ENCODE peak calls at places on chromosomes 12 and 14, in seven cellular contexts. One of them, this sample, is unnamed.
A peak's percentile ranks its signal among the peaks of the same experiment; 100 is the strongest.

GRCh38 chr12:71683633-71684032 is 2.2 kb upstream of the TMEM19 start:
- DNase-seq in AG08396: no peak
- DNase-seq in tibial artery: no peak
- DNase-seq in GM13976: no peak
- DNase-seq in epithelial cell of prostate: no peak
- DNase-seq in NB4: no peak
- DNase-seq in stimulated activated CD4-positive, alpha-beta T cell treated with anti-CD3 and anti-CD28 coated beads, Interleukin-2, amount 100 ng/mL, for 24 hours: no peak
- DNase-seq in this sample: no peak

GRCh38 chr14:26930576-26930975 is 332.7 kb upstream of the NOVA1 start:
- DNase-seq in AG08396: no peak
- DNase-seq in tibial artery: no peak
- DNase-seq in GM13976: no peak
- DNase-seq in epithelial cell of prostate: no peak
- DNase-seq in NB4: no peak
- DNase-seq in stimulated activated CD4-positive, alpha-beta T cell treated with anti-CD3 and anti-CD28 coated beads, Interleukin-2, amount 100 ng/mL, for 24 hours: no peak
- DNase-seq in this sample: no peak

GRCh38 chr12:124713041-124713435 is 145.6 kb upstream of the NCOR2 start:
- DNase-seq in AG08396: no peak
- DNase-seq in tibial artery: peak; percentile 79
- DNase-seq in GM13976: peak; percentile 63
- DNase-seq in epithelial cell of prostate: no peak
- DNase-seq in NB4: peak; percentile 49
- DNase-seq in stimulated activated CD4-positive, alpha-beta T cell treated with anti-CD3 and anti-CD28 coated beads, Interleukin-2, amount 100 ng/mL, for 24 hours: no peak
- DNase-seq in this sample: no peak

GRCh38 chr14:75295061-75295461 is 16.4 kb downstream of the FOS start:
- DNase-seq in AG08396: peak; percentile 80
- DNase-seq in tibial artery: peak; percentile 71
- DNase-seq in GM13976: peak; percentile 41
- DNase-seq in epithelial cell of prostate: no peak
- DNase-seq in NB4: peak; percentile 45
- DNase-seq in stimulated activated CD4-positive, alpha-beta T cell treated with anti-CD3 and anti-CD28 coated beads, Interleukin-2, amount 100 ng/mL, for 24 hours: peak; percentile 41
- DNase-seq in this sample: peak; percentile 47

GRCh38 chr14:68181395-68182326 is 362.1 kb downstream of the RAD51B start:
- DNase-seq in AG08396: no peak
- DNase-seq in tibial artery: no peak
- DNase-seq in GM13976: peak; percentile 10
- DNase-seq in epithelial cell of prostate: no peak
- DNase-seq in NB4: no peak
- DNase-seq in stimulated activated CD4-positive, alpha-beta T cell treated with anti-CD3 and anti-CD28 coated beads, Interleukin-2, amount 100 ng/mL, for 24 hours: no peak
- DNase-seq in this sample: no peak

GRCh38 chr12:131826064-131826928 is 1.9 kb upstream of the MMP17 start:
- DNase-seq in AG08396: no peak
- DNase-seq in tibial artery: no peak
- DNase-seq in GM13976: no peak
- DNase-seq in epithelial cell of prostate: no peak
- DNase-seq in NB4: peak; percentile 21
- DNase-seq in stimulated activated CD4-positive, alpha-beta T cell treated with anti-CD3 and anti-CD28 coated beads, Interleukin-2, amount 100 ng/mL, for 24 hours: no peak
- DNase-seq in this sample: no peak

GRCh38 chr14:68703093-68703492 is 89.8 kb downstream of the ZFP36L1 start:
- DNase-seq in AG08396: peak; percentile 69
- DNase-seq in tibial artery: no peak
- DNase-seq in GM13976: no peak
- DNase-seq in epithelial cell of prostate: no peak
- DNase-seq in NB4: peak; percentile 60
- DNase-seq in stimulated activated CD4-positive, alpha-beta T cell treated with anti-CD3 and anti-CD28 coated beads, Interleukin-2, amount 100 ng/mL, for 24 hours: peak; percentile 41
- DNase-seq in this sample: no peak

GRCh38 chr12:92756905-92757598 is 54.3 kb downstream of the PLEKHG7 start:
- DNase-seq in AG08396: no peak
- DNase-seq in tibial artery: no peak
- DNase-seq in GM13976: no peak
- DNase-seq in epithelial cell of prostate: no peak
- DNase-seq in NB4: no peak
- DNase-seq in stimulated activated CD4-positive, alpha-beta T cell treated with anti-CD3 and anti-CD28 coated beads, Interleukin-2, amount 100 ng/mL, for 24 hours: no peak
- DNase-seq in this sample: no peak

GRCh38 chr14:96741151-96741977 is 55.8 kb upstream of the VRK1 start:
- DNase-seq in AG08396: peak; percentile 90
- DNase-seq in tibial artery: no peak
- DNase-seq in GM13976: peak; percentile 89
- DNase-seq in epithelial cell of prostate: no peak
- DNase-seq in NB4: peak; percentile 65
- DNase-seq in stimulated activated CD4-positive, alpha-beta T cell treated with anti-CD3 and anti-CD28 coated beads, Interleukin-2, amount 100 ng/mL, for 24 hours: peak; percentile 86
- DNase-seq in this sample: peak; percentile 63

GRCh38 chr14:68634874-68635601 is 157.8 kb downstream of the ZFP36L1 start:
- DNase-seq in AG08396: no peak
- DNase-seq in tibial artery: no peak
- DNase-seq in GM13976: no peak
- DNase-seq in epithelial cell of prostate: no peak
- DNase-seq in NB4: no peak
- DNase-seq in stimulated activated CD4-positive, alpha-beta T cell treated with anti-CD3 and anti-CD28 coated beads, Interleukin-2, amount 100 ng/mL, for 24 hours: no peak
- DNase-seq in this sample: no peak

GRCh38 chr12:111186347-111186746 is 182.5 kb downstream of the PHETA1 start:
- DNase-seq in AG08396: no peak
- DNase-seq in tibial artery: no peak
- DNase-seq in GM13976: no peak
- DNase-seq in epithelial cell of prostate: no peak
- DNase-seq in NB4: no peak
- DNase-seq in stimulated activated CD4-positive, alpha-beta T cell treated with anti-CD3 and anti-CD28 coated beads, Interleukin-2, amount 100 ng/mL, for 24 hours: no peak
- DNase-seq in this sample: no peak

GRCh38 chr12:105461276-105461975 is 130.9 kb downstream of the C12orf75 start:
- DNase-seq in AG08396: no peak
- DNase-seq in tibial artery: no peak
- DNase-seq in GM13976: no peak
- DNase-seq in epithelial cell of prostate: no peak
- DNase-seq in NB4: no peak
- DNase-seq in stimulated activated CD4-positive, alpha-beta T cell treated with anti-CD3 and anti-CD28 coated beads, Interleukin-2, amount 100 ng/mL, for 24 hours: no peak
- DNase-seq in this sample: no peak

GRCh38 chr12:132018193-132018916 is 68.6 kb downstream of the EP400 start:
- DNase-seq in AG08396: peak; percentile 57
- DNase-seq in tibial artery: no peak
- DNase-seq in GM13976: no peak
- DNase-seq in epithelial cell of prostate: no peak
- DNase-seq in NB4: peak; percentile 35
- DNase-seq in stimulated activated CD4-positive, alpha-beta T cell treated with anti-CD3 and anti-CD28 coated beads, Interleukin-2, amount 100 ng/mL, for 24 hours: no peak
- DNase-seq in this sample: no peak

GRCh38 chr12:57169046-57169795 is 21.8 kb upstream of the LRP1-AS start:
- DNase-seq in AG08396: no peak
- DNase-seq in tibial artery: no peak
- DNase-seq in GM13976: no peak
- DNase-seq in epithelial cell of prostate: no peak
- DNase-seq in NB4: no peak
- DNase-seq in stimulated activated CD4-positive, alpha-beta T cell treated with anti-CD3 and anti-CD28 coated beads, Interleukin-2, amount 100 ng/mL, for 24 hours: no peak
- DNase-seq in this sample: no peak

GRCh38 chr12:12684375-12685106 is 11.4 kb downstream of the GPR19 start:
- DNase-seq in AG08396: no peak
- DNase-seq in tibial artery: no peak
- DNase-seq in GM13976: no peak
- DNase-seq in epithelial cell of prostate: no peak
- DNase-seq in NB4: peak; percentile 52
- DNase-seq in stimulated activated CD4-positive, alpha-beta T cell treated with anti-CD3 and anti-CD28 coated beads, Interleukin-2, amount 100 ng/mL, for 24 hours: peak; percentile 18
- DNase-seq in this sample: peak; percentile 27

GRCh38 chr14:41146391-41146790 is 460.3 kb upstream of the LRFN5 start:
- DNase-seq in AG08396: no peak
- DNase-seq in tibial artery: no peak
- DNase-seq in GM13976: no peak
- DNase-seq in epithelial cell of prostate: no peak
- DNase-seq in NB4: no peak
- DNase-seq in stimulated activated CD4-positive, alpha-beta T cell treated with anti-CD3 and anti-CD28 coated beads, Interleukin-2, amount 100 ng/mL, for 24 hours: no peak
- DNase-seq in this sample: no peak

GRCh38 chr12:121792607-121793500 is 634 bp downstream of the RHOF start:
- DNase-seq in AG08396: no peak
- DNase-seq in tibial artery: no peak
- DNase-seq in GM13976: peak; percentile 76
- DNase-seq in epithelial cell of prostate: no peak
- DNase-seq in NB4: peak; percentile 83
- DNase-seq in stimulated activated CD4-positive, alpha-beta T cell treated with anti-CD3 and anti-CD28 coated beads, Interleukin-2, amount 100 ng/mL, for 24 hours: peak; percentile 66
- DNase-seq in this sample: no peak

GRCh38 chr12:113241191-113242017 is 20.1 kb downstream of the TPCN1 start:
- DNase-seq in AG08396: peak; percentile 82
- DNase-seq in tibial artery: no peak
- DNase-seq in GM13976: no peak
- DNase-seq in epithelial cell of prostate: peak; percentile 99
- DNase-seq in NB4: peak; percentile 43
- DNase-seq in stimulated activated CD4-positive, alpha-beta T cell treated with anti-CD3 and anti-CD28 coated beads, Interleukin-2, amount 100 ng/mL, for 24 hours: no peak
- DNase-seq in this sample: no peak

GRCh38 chr12:14284189-14284722 is 81.2 kb upstream of the ATF7IP start:
- DNase-seq in AG08396: no peak
- DNase-seq in tibial artery: no peak
- DNase-seq in GM13976: peak; percentile 61
- DNase-seq in epithelial cell of prostate: no peak
- DNase-seq in NB4: no peak
- DNase-seq in stimulated activated CD4-positive, alpha-beta T cell treated with anti-CD3 and anti-CD28 coated beads, Interleukin-2, amount 100 ng/mL, for 24 hours: no peak
- DNase-seq in this sample: no peak